ENCODE peak calls at places on chromosomes 13 and 19, in four cellular contexts. T, E, X and J are unnamed samples.
A peak's percentile ranks its signal among the peaks of the same experiment; 100 is the strongest.

GRCh38 chr19:6476155-6476895 is 5.3 kb downstream of the DENND1C start:
- DNase-seq in T (peak; percentile 29), E (no peak), X (peak; percentile 96), J (peak; percentile 92)

GRCh38 chr13:84591444-84591843 is 709.2 kb upstream of the SLITRK1 start:
- DNase-seq in X (no peak), E (no peak), T (no peak), J (no peak)

GRCh38 chr13:110907301-110907700 is 7.6 kb downstream of the ANKRD10 start:
- DNase-seq in X (no peak), T (no peak), E (no peak), J (no peak)

GRCh38 chr19:16470911-16471811 is 609 bp downstream of the EPS15L1 start:
- DNase-seq in T (peak; percentile 18), X (no peak), E (no peak), J (no peak)

GRCh38 chr19:6848986-6849385 is 38.4 kb upstream of the ADGRE1 start:
- DNase-seq in T (no peak), X (no peak), E (no peak), J (no peak)

GRCh38 chr19:14439014-14439413 is 5.9 kb downstream of the PKN1 start:
- DNase-seq in E (no peak), X (no peak), T (no peak), J (no peak)

GRCh38 chr13:74093691-74094090 is 40.5 kb downstream of the KLF12 start:
- DNase-seq in T (no peak), X (no peak), E (no peak), J (no peak)

GRCh38 chr19:52635786-52636570 is 2.2 kb downstream of the ZNF83 start:
- DNase-seq in E (no peak), T (no peak), X (no peak), J (no peak)

GRCh38 chr13:37680137-37680536 is 81.6 kb upstream of the POSTN start:
- DNase-seq in T (no peak), X (no peak), E (no peak), J (no peak)

GRCh38 chr13:111521691-111522229 is 201.3 kb downstream of the TEX29 start:
- DNase-seq in T (no peak), X (no peak), E (no peak), J (no peak)

GRCh38 chr13:98528663-98529064 is 48.2 kb downstream of the STK24 start:
- DNase-seq in E (no peak), X (no peak), T (no peak), J (no peak)

GRCh38 chr13:32309812-32310706 is 5.1 kb downstream of the ZAR1L start:
- DNase-seq in T (peak; percentile 17), E (no peak), X (peak; percentile 47), J (no peak)

GRCh38 chr13:91714726-91715334 is 316.4 kb downstream of the GPC5 start:
- DNase-seq in T (no peak), X (peak; percentile 9), E (no peak), J (no peak)

GRCh38 chr19:34260771-34261173 is 6.4 kb downstream of the GARRE1 start:
- DNase-seq in X (no peak), E (no peak), T (no peak), J (no peak)

GRCh38 chr13:91155512-91156114 is 191.9 kb upstream of the MIR17HG start:
- DNase-seq in X (no peak), E (no peak), T (peak; percentile 20), J (no peak)

GRCh38 chr13:31172001-31172400 is 10.3 kb upstream of the HSPH1 start:
- DNase-seq in X (no peak), E (no peak), T (no peak), J (no peak)

GRCh38 chr19:15644066-15644741 is 3.5 kb downstream of the CYP4F3 start:
- DNase-seq in T (no peak), X (no peak), E (no peak), J (no peak)

GRCh38 chr19:30593358-30593757 is 221.2 kb downstream of the ZNF536 start:
- DNase-seq in E (no peak), T (no peak), X (no peak), J (no peak)

GRCh38 chr13:95445116-95445515 is 107.4 kb upstream of the CLDN10 start:
- DNase-seq in T (no peak), E (no peak), X (no peak), J (no peak)

GRCh38 chr19:14890616-14891379 is 4.9 kb upstream of the OR7A17 start:
- DNase-seq in X (no peak), T (no peak), E (no peak), J (no peak)

GRCh38 chr13:110405597-110406450 is 98.7 kb downstream of the COL4A2 start:
- DNase-seq in E (no peak), X (no peak), T (no peak), J (no peak)

GRCh38 chr19:4030552-4030951 is 23.0 kb downstream of the PIAS4 start:
- DNase-seq in E (no peak), X (no peak), T (no peak), J (no peak)

GRCh38 chr19:41098762-41099161 is 10.5 kb downstream of the CYP2A13 start:
- DNase-seq in E (no peak), X (no peak), T (no peak), J (no peak)

GRCh38 chr13:30619731-30620130 is 2.0 kb downstream of the USPL1 start:
- DNase-seq in X (no peak), E (no peak), T (no peak), J (no peak)